ENCODE peak calls at places on chromosomes 13 and 19, in nine cellular contexts. U is MG63, O is aorta, Y is IMR-90, T is AG09319, A is omental fat pad, Z is fibroblast of the aortic adventitia, E is memory B cell, X is HL-60. H is an unnamed sample.

GRCh38 chr13:20738616-20739015 is 35.1 kb downstream of the IL17D start:
- DNase-seq in Y (no peak), T (no peak), A (no peak), U (no peak), X (no peak), Z (no peak), E (no peak), O (no peak), H (no peak)

GRCh38 chr19:33418461-33418860 is 45.0 kb downstream of the CEBPG start:
- DNase-seq in Y (no peak), Z (no peak), A (no peak), O (no peak), T (no peak), U (no peak), X (no peak), E (no peak), H (no peak)

GRCh38 chr19:4067396-4068057 is 828 bp upstream of the ZBTB7A start:
- DNase-seq in T (no peak), O (no peak), U (no peak), A (no peak), Z (no peak), E (no peak), X (no peak), Y (no peak), H (no peak)

GRCh38 chr13:93172109-93172508 is 54.5 kb upstream of the GPC6 start:
- DNase-seq in T (no peak), X (no peak), Y (no peak), Z (no peak), A (no peak), E (no peak), O (no peak), U (no peak), H (no peak)

GRCh38 chr13:53201454-53202225 is 173.0 kb downstream of the OLFM4 start:
- DNase-seq in E (no peak), X (no peak), T (no peak), O (no peak), Y (no peak), A (no peak), Z (no peak), U (peak), H (no peak)

GRCh38 chr19:45253396-45254027 is 2.4 kb downstream of the MARK4 start:
- DNase-seq in E (no peak), Y (peak), U (no peak), X (no peak), T (no peak), Z (peak), O (no peak), A (no peak), H (no peak)

GRCh38 chr19:33554391-33554790 is 32.8 kb upstream of the PEPD start:
- DNase-seq in X (no peak), U (no peak), O (peak), A (no peak), T (no peak), Y (no peak), E (no peak), Z (no peak), H (no peak)

GRCh38 chr13:103299079-103299478 is 232.9 kb upstream of the SLC10A2 start:
- DNase-seq in Z (no peak), Y (no peak), O (no peak), T (no peak), A (no peak), E (no peak), U (no peak), X (no peak), H (no peak)

GRCh38 chr13:24272452-24273161 is 36.8 kb upstream of the C1QTNF9 start:
- DNase-seq in O (no peak), Y (no peak), X (no peak), A (no peak), E (no peak), T (no peak), U (no peak), Z (no peak), H (no peak)

GRCh38 chr13:48530833-48531232 is 2.0 kb downstream of the RCBTB2 start:
- DNase-seq in X (no peak), Z (no peak), E (no peak), T (no peak), U (no peak), Y (no peak), A (no peak), O (no peak), H (no peak)